ENCODE peak calls at places on chromosome 3, in ten cellular contexts. U is heart left ventricle, N is NB4, A is esophagus muscularis mucosa, C is GM12878, W is thyroid gland, O is HCT116, R is IMR-90, T is A549, X is H1. Q is an unnamed sample.

GRCh38 chr3:41129731-41130130 is 69.6 kb upstream of the CTNNB1 start:
- DNase-seq in T (no peak), N (no peak), R (no peak), W (no peak), X (no peak), U (no peak), O (no peak), A (no peak), C (no peak), Q (no peak)

GRCh38 chr3:140765246-140765645 is 87.4 kb downstream of the TRIM42 start:
- DNase-seq in W (no peak), C (no peak), U (no peak), T (no peak), O (no peak), R (no peak), A (peak; percentile 50), N (no peak), X (no peak), Q (no peak)

GRCh38 chr3:190429681-190430080 is 20.0 kb downstream of the TMEM207 start:
- DNase-seq in N (no peak), U (no peak), O (no peak), W (no peak), C (no peak), R (peak; percentile 59), X (no peak), T (no peak), A (no peak), Q (no peak)

GRCh38 chr3:40042752-40043443 is 233.5 kb downstream of the MYRIP start:
- DNase-seq in C (no peak), X (no peak), R (no peak), A (no peak), O (no peak), N (no peak), U (no peak), T (no peak), W (no peak), Q (no peak)

GRCh38 chr3:62415312-62415791 is 42.0 kb upstream of the FEZF2 start:
- DNase-seq in N (no peak), U (no peak), T (no peak), X (peak; percentile 83), W (no peak), C (no peak), A (no peak), O (no peak), R (no peak), Q (no peak)

GRCh38 chr3:120608506-120608905 is 12.4 kb downstream of the NDUFB4 start:
- DNase-seq in T (no peak), U (no peak), W (no peak), A (no peak), C (no peak), X (no peak), O (no peak), N (no peak), R (no peak), Q (no peak)

GRCh38 chr3:189773056-189773455 is 141.9 kb downstream of the TP63 start:
- DNase-seq in U (no peak), O (no peak), W (no peak), R (peak; percentile 72), A (no peak), C (no peak), X (no peak), N (no peak), T (no peak), Q (no peak)

GRCh38 chr3:184565421-184566211 is 4.0 kb downstream of the EPHB3 start:
- DNase-seq in U (no peak), R (peak; percentile 90), T (peak; percentile 37), W (peak; percentile 93), A (no peak), N (no peak), C (no peak), X (no peak), O (peak; percentile 60), Q (no peak)

GRCh38 chr3:30749230-30749629 is 142.8 kb downstream of the TGFBR2 start:
- DNase-seq in R (no peak), X (no peak), N (no peak), U (no peak), C (no peak), O (no peak), A (no peak), T (no peak), W (no peak), Q (no peak)
- TF ChIP-seq POLR2A in R (no peak), X (no peak), N (no peak), U (no peak), C (no peak), O (no peak), A (no peak), T (no peak), W (no peak), Q (no peak)

GRCh38 chr3:124747111-124747981 is 17.1 kb downstream of the UMPS start:
- DNase-seq in R (no peak), U (no peak), C (no peak), T (no peak), X (no peak), N (no peak), O (no peak), A (no peak), W (peak; percentile 49), Q (no peak)
- TF ChIP-seq POLR2A in R (no peak), U (no peak), C (peak; percentile 16), T (no peak), X (no peak), N (no peak), O (no peak), A (no peak), W (no peak), Q (no peak)

GRCh38 chr3:36792342-36792741 is 28.0 kb upstream of the DCLK3 start:
- DNase-seq in O (peak; percentile 24), A (peak; percentile 45), X (peak; percentile 29), W (peak; percentile 29), T (peak; percentile 8), R (peak; percentile 24), U (no peak), N (peak; percentile 47), C (no peak), Q (no peak)

GRCh38 chr3:36800533-36801116 is 36.3 kb upstream of the DCLK3 start:
- DNase-seq in W (no peak), U (no peak), T (no peak), X (no peak), C (no peak), N (no peak), O (no peak), R (no peak), A (peak; percentile 81), Q (no peak)

GRCh38 chr3:36790765-36791164 is 26.4 kb upstream of the DCLK3 start:
- DNase-seq in R (no peak), X (no peak), C (no peak), U (no peak), T (no peak), A (peak; percentile 62), O (no peak), N (no peak), W (no peak), Q (no peak)

GRCh38 chr3:36796896-36797295 is 32.5 kb upstream of the DCLK3 start:
- DNase-seq in N (no peak), R (peak; percentile 37), T (no peak), C (no peak), W (no peak), A (no peak), U (no peak), O (no peak), X (no peak), Q (no peak)

GRCh38 chr3:36795622-36796021 is 31.3 kb upstream of the DCLK3 start:
- DNase-seq in A (peak; percentile 75), R (no peak), T (no peak), U (no peak), X (no peak), C (no peak), W (no peak), N (no peak), O (no peak), Q (no peak)
- TF ChIP-seq POLR2A in A (no peak), R (no peak), T (no peak), U (no peak), X (no peak), C (no peak), W (no peak), N (no peak), O (no peak), Q (no peak)

DNA sequence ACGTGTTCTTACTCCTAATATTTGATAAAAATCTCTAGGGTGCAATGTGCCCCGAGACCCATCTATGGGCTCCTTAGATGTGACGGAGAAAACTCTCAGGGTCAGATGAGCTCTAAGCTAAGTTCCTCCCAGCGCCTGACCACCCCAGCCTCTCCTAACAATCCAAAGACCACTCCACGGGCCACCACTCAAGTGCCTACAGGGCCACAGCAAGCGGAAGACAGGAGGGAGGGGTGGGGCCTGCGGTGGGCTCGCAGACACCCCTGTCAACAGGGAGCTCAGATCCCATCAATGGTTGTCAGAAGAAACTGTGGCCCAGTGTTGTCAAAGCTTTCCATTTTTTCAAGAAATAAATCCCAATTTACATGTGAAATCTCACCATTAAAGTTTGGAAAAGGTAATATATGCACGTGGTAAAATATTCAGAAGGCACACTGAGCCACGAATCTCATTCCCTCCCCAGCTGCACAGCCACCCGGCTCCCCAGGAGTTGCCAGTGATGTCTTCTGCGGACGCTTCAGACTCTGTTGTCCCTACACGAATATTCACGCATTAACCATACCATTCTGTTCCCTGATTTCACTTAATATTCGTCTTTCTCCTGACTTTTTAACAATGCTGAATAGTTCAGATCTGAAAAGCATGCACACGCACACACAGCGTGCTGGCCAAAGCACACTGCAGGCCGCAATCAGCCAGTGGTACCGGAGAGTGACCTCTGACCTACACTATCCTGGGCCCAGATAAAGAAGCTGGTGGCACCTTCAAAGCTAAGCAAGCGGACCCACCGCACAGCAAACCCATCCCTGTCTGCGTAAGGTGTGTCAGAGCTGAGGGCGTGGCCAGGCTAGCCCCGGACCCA is 19.1 kb downstream of the TNK2 start:
- DNase-seq in N (no peak), C (no peak), R (no peak), A (no peak), T (no peak), X (no peak), U (no peak), W (no peak), O (no peak), Q (no peak)
- TF ChIP-seq POLR2A in N (no peak), C (no peak), R (no peak), A (no peak), T (no peak), X (no peak), U (no peak), W (no peak), O (no peak), Q (no peak)

DNA sequence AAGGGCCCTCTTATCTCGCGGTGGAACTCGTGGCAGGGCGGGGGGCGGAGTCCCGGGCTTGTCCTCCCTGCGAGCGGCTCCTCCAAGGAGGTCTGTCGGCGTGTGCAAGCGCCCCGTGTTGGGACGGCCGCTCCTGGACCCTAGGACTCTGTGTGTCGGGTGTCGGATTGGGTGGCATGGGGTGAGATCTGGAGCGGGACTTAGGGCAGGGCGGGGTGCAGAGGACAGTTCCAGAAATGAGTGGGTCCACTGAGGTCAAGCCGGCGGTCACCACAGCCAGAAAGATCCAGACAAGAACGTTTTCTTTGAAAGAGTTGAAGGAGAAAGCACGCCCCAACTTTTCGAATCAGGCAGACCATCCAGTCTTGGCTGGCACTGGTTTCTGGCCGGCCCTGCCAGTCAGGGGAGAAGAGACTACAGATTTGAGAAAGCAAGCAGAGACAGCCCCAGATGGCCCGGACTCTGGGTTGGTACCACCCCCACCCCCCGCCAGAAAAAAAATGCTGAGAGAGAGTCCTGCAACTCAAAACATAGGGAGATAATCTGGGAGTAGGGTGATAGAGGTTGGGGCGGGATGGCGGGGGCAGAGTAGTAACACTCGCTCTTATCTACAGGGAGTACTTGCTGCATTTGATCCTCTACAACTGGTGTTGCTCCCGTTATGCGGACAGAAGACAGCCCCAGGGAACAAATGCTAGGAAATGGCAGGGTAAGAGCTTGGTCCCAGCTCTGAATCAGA is 829 bp upstream of the CISH start:
- DNase-seq in T (no peak), W (no peak), R (no peak), A (no peak), O (no peak), U (no peak), N (no peak), X (no peak), C (no peak), Q (no peak)
- TF ChIP-seq POLR2A in T (no peak), W (peak; percentile 58), R (no peak), A (peak; percentile 68), O (no peak), U (peak; percentile 49), N (no peak), X (no peak), C (no peak), Q (no peak)